ENCODE peak calls at places on chromosomes 13 and 19, in six cellular contexts. C is GM23248, Z is HCT116, Q is neural progenitor cell, W is SK-N-SH, U is PC-3. O is an unnamed sample.

GRCh38 chr19:15222738-15223648 is 9.3 kb downstream of the EPHX3 start:
- DNase-seq in C (peak; percentile 99), Z (peak; percentile 33), Q (peak; percentile 100), W (peak; percentile 99), U (peak; percentile 60), O (peak; percentile 93)

GRCh38 chr13:21033224-21033855 is 28.0 kb downstream of the LATS2 start:
- DNase-seq in C (peak; percentile 81), Z (no peak), Q (no peak), W (no peak), U (peak; percentile 89), O (no peak)

GRCh38 chr13:40922437-40923040 is 96.6 kb downstream of the ELF1 start:
- DNase-seq in C (no peak), Z (no peak), Q (peak; percentile 11), W (no peak), U (no peak), O (no peak)

GRCh38 chr13:108383676-108384075 is 114.2 kb downstream of the TNFSF13B start:
- DNase-seq in C (no peak), Z (no peak), Q (no peak), W (no peak), U (no peak), O (no peak)

GRCh38 chr19:3403489-3404323 is 37.3 kb downstream of the NFIC start:
- DNase-seq in C (peak; percentile 97), Z (no peak), Q (no peak), W (peak; percentile 93), U (no peak), O (no peak)

GRCh38 chr19:11091343-11092153 is 2.3 kb downstream of the LDLR start:
- DNase-seq in C (peak; percentile 98), Z (peak; percentile 83), Q (no peak), W (no peak), U (peak; percentile 99), O (no peak)

GRCh38 chr13:107254392-107254791 is 686.5 kb upstream of the ARGLU1 start:
- DNase-seq in C (no peak), Z (no peak), Q (no peak), W (no peak), U (peak; percentile 6), O (no peak)

GRCh38 chr13:73189365-73189764 is 130.6 kb downstream of the KLF5 start:
- DNase-seq in C (no peak), Z (no peak), Q (no peak), W (no peak), U (no peak), O (no peak)

GRCh38 chr13:79450110-79450509 is 30.8 kb upstream of the NDFIP2 start:
- DNase-seq in C (no peak), Z (no peak), Q (no peak), W (no peak), U (no peak), O (no peak)

GRCh38 chr19:8042900-8043299 is 9.7 kb upstream of the CCL25 start:
- DNase-seq in C (no peak), Z (no peak), Q (no peak), W (no peak), U (no peak), O (no peak)

GRCh38 chr19:8101311-8101710 is 48.1 kb downstream of the FBN3 start:
- DNase-seq in C (no peak), Z (no peak), Q (no peak), W (no peak), U (no peak), O (no peak)

GRCh38 chr19:56637976-56638555 is 4.9 kb upstream of the SMIM17 start:
- DNase-seq in C (peak; percentile 81), Z (no peak), Q (peak; percentile 95), W (no peak), U (peak; percentile 76), O (peak; percentile 79)

GRCh38 chr19:17333611-17334413 is 843 bp downstream of the ANO8 start:
- DNase-seq in C (peak; percentile 91), Z (peak; percentile 71), Q (peak; percentile 50), W (no peak), U (peak; percentile 88), O (peak; percentile 43)

GRCh38 chr13:66139701-66140100 is 1090.4 kb downstream of the PCDH9 start:
- DNase-seq in C (no peak), Z (no peak), Q (no peak), W (no peak), U (no peak), O (no peak)

GRCh38 chr13:66138172-66138811 is 1091.8 kb downstream of the PCDH9 start:
- DNase-seq in C (no peak), Z (no peak), Q (no peak), W (no peak), U (no peak), O (peak; percentile 22)

GRCh38 chr13:66139250-66139649 is 1090.9 kb downstream of the PCDH9 start:
- DNase-seq in C (no peak), Z (no peak), Q (no peak), W (no peak), U (peak; percentile 8), O (no peak)

DNA sequence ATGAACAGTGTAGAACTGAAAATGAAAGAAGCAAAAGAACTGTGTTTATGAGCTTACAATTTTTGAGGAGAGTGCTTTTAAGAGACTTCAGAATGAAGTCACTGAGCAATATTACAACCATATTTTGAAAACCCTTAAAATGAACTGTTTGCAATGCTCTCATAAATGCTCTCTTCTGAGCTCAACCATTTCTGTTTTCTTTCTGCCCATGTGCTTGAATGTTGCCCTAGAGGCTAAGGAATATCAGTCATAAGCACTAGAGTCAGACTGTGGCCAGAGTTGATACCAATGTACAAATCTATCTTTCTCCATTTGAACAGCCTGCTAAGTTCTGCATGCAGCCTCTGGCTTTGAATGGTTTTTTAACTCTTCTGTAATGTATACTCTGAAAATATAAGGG is 1092.8 kb downstream of the PCDH9 start:
- DNase-seq in C (no peak), Z (no peak), Q (no peak), W (no peak), U (no peak), O (peak; percentile 19)
- H3K9ac ChIP-seq in C (no peak overlapping the region), Z (no peak overlapping the region), Q (no peak overlapping the region), W (no peak overlapping the region), U (no peak overlapping the region), O (no peak overlapping the region)

DNA sequence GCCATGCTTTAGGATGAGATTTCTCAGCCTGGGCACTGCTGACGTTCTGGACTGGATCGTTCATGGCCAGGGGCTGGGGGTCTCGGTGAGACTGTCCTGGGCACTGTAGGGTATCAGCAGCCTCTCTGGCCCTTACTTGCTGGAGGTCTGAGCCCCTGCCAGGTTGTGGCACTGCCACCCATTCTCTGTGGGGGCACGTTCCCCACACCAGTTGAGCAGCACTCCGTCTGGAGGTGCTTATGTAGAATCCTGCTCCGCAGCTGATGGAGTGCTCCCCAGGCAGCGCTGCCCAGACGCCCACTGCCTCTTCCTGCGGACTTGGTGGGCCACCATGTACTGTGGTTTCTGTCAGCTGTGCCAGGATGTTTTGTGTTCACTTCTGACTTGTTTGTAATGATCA is 41.2 kb upstream of the TEX29 start:
- DNase-seq in C (no peak), Z (no peak), Q (no peak), W (no peak), U (no peak), O (no peak)
- H3K36me3 ChIP-seq in C (peaks cover 41% of the 10 kb centered on the region), Z (peaks cover 24% of the 10 kb centered on the region), Q (peaks cover 11% of the 10 kb centered on the region), W (peaks cover 84% of the 10 kb centered on the region), U (peaks cover 7% of the 10 kb centered on the region), O (peaks cover 4% of the 10 kb centered on the region)

GRCh38 chr13:49248433-49249002 is 793 bp downstream of the CDADC1 start:
- DNase-seq in C (peak; percentile 52), Z (no peak), Q (peak; percentile 4), W (peak; percentile 8), U (peak; percentile 6), O (peak; percentile 9)

GRCh38 chr13:49258097-49258796 is 10.5 kb downstream of the CDADC1 start:
- DNase-seq in C (no peak), Z (no peak), Q (no peak), W (no peak), U (no peak), O (no peak)

GRCh38 chr13:49253997-49254396 is 6.3 kb downstream of the CDADC1 start:
- DNase-seq in C (no peak), Z (no peak), Q (no peak), W (no peak), U (no peak), O (no peak)

GRCh38 chr13:49256841-49257240 is 9.1 kb downstream of the CDADC1 start:
- DNase-seq in C (peak; percentile 15), Z (no peak), Q (no peak), W (no peak), U (no peak), O (no peak)

GRCh38 chr13:49253310-49253709 is 5.6 kb downstream of the CDADC1 start:
- DNase-seq in C (no peak), Z (no peak), Q (no peak), W (no peak), U (no peak), O (no peak)
- TF ChIP-seq EZH2phosphoT487 in C (no peak), Z (no peak), Q (no peak), W (no peak), U (no peak), O (no peak)

GRCh38 chr19:6464070-6464873 is at the start of gene CRB3:
- DNase-seq in C (no peak), Z (peak; percentile 80), Q (peak; percentile 53), W (no peak), U (peak; percentile 93), O (peak; percentile 74)

GRCh38 chr19:6467384-6467783 is 3.3 kb downstream of the CRB3 start:
- DNase-seq in C (no peak), Z (no peak), Q (no peak), W (no peak), U (no peak), O (no peak)

GRCh38 chr19:6465006-6465405 is 935 bp downstream of the CRB3 start:
- DNase-seq in C (peak; percentile 12), Z (no peak), Q (no peak), W (no peak), U (peak; percentile 41), O (no peak)

GRCh38 chr19:6465663-6466062 is 1.6 kb downstream of the CRB3 start:
- DNase-seq in C (no peak), Z (no peak), Q (no peak), W (no peak), U (no peak), O (no peak)

GRCh38 chr19:6466526-6467248 is 2.6 kb downstream of the CRB3 start:
- DNase-seq in C (no peak), Z (no peak), Q (no peak), W (no peak), U (no peak), O (no peak)
- H3K9ac ChIP-seq in C (no peak overlapping the region), Z (no peak overlapping the region), Q (no peak overlapping the region), W (no peak overlapping the region), U (no peak overlapping the region), O (no peak overlapping the region)